ENCODE peak calls at places on chromosomes 11 and 22, in six cellular contexts. One of them, this sample, is unnamed.

GRCh38 chr11:45333023-45333422 is 46.9 kb upstream of the SYT13 start:
- DNase-seq in A673: no peak
- DNase-seq in adrenal gland: no peak
- DNase-seq in WERI-Rb-1: no peak
- DNase-seq in ovary: no peak
- DNase-seq in lower lobe of right lung: no peak
- DNase-seq in this sample: no peak

GRCh38 chr11:19795082-19795481 is 82.4 kb downstream of the NAV2 start:
- DNase-seq in A673: no peak
- DNase-seq in adrenal gland: no peak
- DNase-seq in WERI-Rb-1: no peak
- DNase-seq in ovary: no peak
- DNase-seq in lower lobe of right lung: no peak
- DNase-seq in this sample: no peak

GRCh38 chr11:95451682-95452081 is 220.7 kb upstream of the SESN3 start:
- DNase-seq in A673: no peak
- DNase-seq in adrenal gland: no peak
- DNase-seq in WERI-Rb-1: no peak
- DNase-seq in ovary: no peak
- DNase-seq in lower lobe of right lung: no peak
- DNase-seq in this sample: no peak

GRCh38 chr22:19043111-19044085 is 78.8 kb downstream of the DGCR2 start:
- DNase-seq in A673: no peak
- DNase-seq in adrenal gland: no peak
- DNase-seq in WERI-Rb-1: no peak
- DNase-seq in ovary: peak
- DNase-seq in lower lobe of right lung: peak
- DNase-seq in this sample: no peak

GRCh38 chr22:21622624-21623401 is 7.0 kb downstream of the YDJC start:
- DNase-seq in A673: no peak
- DNase-seq in adrenal gland: no peak
- DNase-seq in WERI-Rb-1: no peak
- DNase-seq in ovary: no peak
- DNase-seq in lower lobe of right lung: no peak
- DNase-seq in this sample: no peak

GRCh38 chr11:28834877-28835276 is 726.7 kb downstream of the METTL15 start:
- DNase-seq in A673: peak
- DNase-seq in adrenal gland: no peak
- DNase-seq in WERI-Rb-1: peak
- DNase-seq in ovary: no peak
- DNase-seq in lower lobe of right lung: no peak
- DNase-seq in this sample: peak

GRCh38 chr22:30238136-30238535 is 8.4 kb downstream of the LIF start:
- DNase-seq in A673: no peak
- DNase-seq in adrenal gland: no peak
- DNase-seq in WERI-Rb-1: no peak
- DNase-seq in ovary: no peak
- DNase-seq in lower lobe of right lung: no peak
- DNase-seq in this sample: no peak

GRCh38 chr11:107232451-107232850 is 214.2 kb upstream of the GUCY1A2 start:
- DNase-seq in A673: no peak
- DNase-seq in adrenal gland: no peak
- DNase-seq in WERI-Rb-1: no peak
- DNase-seq in ovary: no peak
- DNase-seq in lower lobe of right lung: no peak
- DNase-seq in this sample: no peak

GRCh38 chr22:48496226-48496845 is 1331.3 kb downstream of the BRD1 start:
- DNase-seq in A673: no peak
- DNase-seq in adrenal gland: no peak
- DNase-seq in WERI-Rb-1: no peak
- DNase-seq in ovary: peak
- DNase-seq in lower lobe of right lung: peak
- DNase-seq in this sample: no peak

GRCh38 chr11:46281374-46281831 is 3.9 kb downstream of the CREB3L1 start:
- DNase-seq in A673: peak
- DNase-seq in adrenal gland: no peak
- DNase-seq in WERI-Rb-1: no peak
- DNase-seq in ovary: peak
- DNase-seq in lower lobe of right lung: no peak
- DNase-seq in this sample: peak

GRCh38 chr11:77699425-77699824 is 61.8 kb upstream of the CLNS1A start:
- DNase-seq in A673: no peak
- DNase-seq in adrenal gland: no peak
- DNase-seq in WERI-Rb-1: no peak
- DNase-seq in ovary: no peak
- DNase-seq in lower lobe of right lung: no peak
- DNase-seq in this sample: no peak

GRCh38 chr11:16984229-16984628 is 30.0 kb downstream of the PLEKHA7 start:
- DNase-seq in A673: no peak
- DNase-seq in adrenal gland: no peak
- DNase-seq in WERI-Rb-1: no peak
- DNase-seq in ovary: no peak
- DNase-seq in lower lobe of right lung: no peak
- DNase-seq in this sample: no peak

GRCh38 chr11:85756401-85757200 is 54.3 kb downstream of the SYTL2 start:
- DNase-seq in A673: peak
- DNase-seq in adrenal gland: no peak
- DNase-seq in WERI-Rb-1: no peak
- DNase-seq in ovary: no peak
- DNase-seq in lower lobe of right lung: no peak
- DNase-seq in this sample: no peak

GRCh38 chr11:115613986-115614625 is 109.9 kb upstream of the CADM1 start:
- DNase-seq in A673: no peak
- DNase-seq in adrenal gland: no peak
- DNase-seq in WERI-Rb-1: no peak
- DNase-seq in ovary: no peak
- DNase-seq in lower lobe of right lung: no peak
- DNase-seq in this sample: no peak

GRCh38 chr11:117925198-117925925 is 3.8 kb downstream of the TMPRSS13 start:
- DNase-seq in A673: no peak
- DNase-seq in adrenal gland: no peak
- DNase-seq in WERI-Rb-1: no peak
- DNase-seq in ovary: no peak
- DNase-seq in lower lobe of right lung: peak
- DNase-seq in this sample: no peak

GRCh38 chr22:17601031-17601430 is 27.5 kb downstream of the ATP6V1E1 start:
- DNase-seq in A673: no peak
- DNase-seq in adrenal gland: peak
- DNase-seq in WERI-Rb-1: no peak
- DNase-seq in ovary: no peak
- DNase-seq in lower lobe of right lung: no peak
- DNase-seq in this sample: no peak

GRCh38 chr11:10295056-10295901 is 1.3 kb upstream of the SBF2 start:
- DNase-seq in A673: no peak
- DNase-seq in adrenal gland: no peak
- DNase-seq in WERI-Rb-1: no peak
- DNase-seq in ovary: no peak
- DNase-seq in lower lobe of right lung: no peak
- DNase-seq in this sample: no peak

GRCh38 chr22:39732625-39733024 is 160.9 kb downstream of the ENTHD1 start:
- DNase-seq in A673: no peak
- DNase-seq in adrenal gland: no peak
- DNase-seq in WERI-Rb-1: no peak
- DNase-seq in ovary: no peak
- DNase-seq in lower lobe of right lung: no peak
- DNase-seq in this sample: no peak

GRCh38 chr11:93123351-93123898 is 74.4 kb downstream of the SLC36A4 start:
- DNase-seq in A673: no peak
- DNase-seq in adrenal gland: no peak
- DNase-seq in WERI-Rb-1: no peak
- DNase-seq in ovary: no peak
- DNase-seq in lower lobe of right lung: no peak
- DNase-seq in this sample: no peak

GRCh38 chr11:22042081-22042480 is 150.8 kb upstream of the ANO5 start:
- DNase-seq in A673: no peak
- DNase-seq in adrenal gland: no peak
- DNase-seq in WERI-Rb-1: no peak
- DNase-seq in ovary: no peak
- DNase-seq in lower lobe of right lung: no peak
- DNase-seq in this sample: no peak

GRCh38 chr11:47552086-47552580 is 799 bp downstream of the CELF1 start:
- DNase-seq in A673: peak
- DNase-seq in adrenal gland: peak
- DNase-seq in WERI-Rb-1: peak
- DNase-seq in ovary: peak
- DNase-seq in lower lobe of right lung: no peak
- DNase-seq in this sample: peak

GRCh38 chr11:95335989-95336388 is 105.0 kb upstream of the SESN3 start:
- DNase-seq in A673: peak
- DNase-seq in adrenal gland: no peak
- DNase-seq in WERI-Rb-1: no peak
- DNase-seq in ovary: no peak
- DNase-seq in lower lobe of right lung: no peak
- DNase-seq in this sample: no peak

GRCh38 chr11:12171921-12172320 is 61.5 kb downstream of the MICAL2 start:
- DNase-seq in A673: no peak
- DNase-seq in adrenal gland: no peak
- DNase-seq in WERI-Rb-1: no peak
- DNase-seq in ovary: no peak
- DNase-seq in lower lobe of right lung: no peak
- DNase-seq in this sample: no peak

GRCh38 chr11:63858628-63859550 is 20.0 kb downstream of the MARK2 start:
- DNase-seq in A673: peak
- DNase-seq in adrenal gland: peak
- DNase-seq in WERI-Rb-1: no peak
- DNase-seq in ovary: no peak
- DNase-seq in lower lobe of right lung: no peak
- DNase-seq in this sample: peak
- H3K27ac ChIP-seq in A673: no peak
- H3K27ac ChIP-seq in adrenal gland: peak
- H3K27ac ChIP-seq in WERI-Rb-1: no peak
- H3K27ac ChIP-seq in ovary: no peak
- H3K27ac ChIP-seq in lower lobe of right lung: peak
- H3K27ac ChIP-seq in this sample: no peak

GRCh38 chr22:44193537-44193896 is 12.8 kb downstream of the PARVG start:
- DNase-seq in A673: no peak
- DNase-seq in adrenal gland: no peak
- DNase-seq in WERI-Rb-1: no peak
- DNase-seq in ovary: no peak
- DNase-seq in lower lobe of right lung: no peak
- DNase-seq in this sample: no peak

GRCh38 chr22:44190381-44190976 is 9.8 kb downstream of the PARVG start:
- DNase-seq in A673: no peak
- DNase-seq in adrenal gland: no peak
- DNase-seq in WERI-Rb-1: no peak
- DNase-seq in ovary: no peak
- DNase-seq in lower lobe of right lung: no peak
- DNase-seq in this sample: no peak

GRCh38 chr22:44192811-44193536 is 12.2 kb downstream of the PARVG start:
- DNase-seq in A673: no peak
- DNase-seq in adrenal gland: no peak
- DNase-seq in WERI-Rb-1: no peak
- DNase-seq in ovary: no peak
- DNase-seq in lower lobe of right lung: no peak
- DNase-seq in this sample: no peak

GRCh38 chr22:44191036-44191454 is 10.3 kb downstream of the PARVG start:
- DNase-seq in A673: no peak
- DNase-seq in adrenal gland: no peak
- DNase-seq in WERI-Rb-1: no peak
- DNase-seq in ovary: no peak
- DNase-seq in lower lobe of right lung: no peak
- DNase-seq in this sample: no peak

DNA sequence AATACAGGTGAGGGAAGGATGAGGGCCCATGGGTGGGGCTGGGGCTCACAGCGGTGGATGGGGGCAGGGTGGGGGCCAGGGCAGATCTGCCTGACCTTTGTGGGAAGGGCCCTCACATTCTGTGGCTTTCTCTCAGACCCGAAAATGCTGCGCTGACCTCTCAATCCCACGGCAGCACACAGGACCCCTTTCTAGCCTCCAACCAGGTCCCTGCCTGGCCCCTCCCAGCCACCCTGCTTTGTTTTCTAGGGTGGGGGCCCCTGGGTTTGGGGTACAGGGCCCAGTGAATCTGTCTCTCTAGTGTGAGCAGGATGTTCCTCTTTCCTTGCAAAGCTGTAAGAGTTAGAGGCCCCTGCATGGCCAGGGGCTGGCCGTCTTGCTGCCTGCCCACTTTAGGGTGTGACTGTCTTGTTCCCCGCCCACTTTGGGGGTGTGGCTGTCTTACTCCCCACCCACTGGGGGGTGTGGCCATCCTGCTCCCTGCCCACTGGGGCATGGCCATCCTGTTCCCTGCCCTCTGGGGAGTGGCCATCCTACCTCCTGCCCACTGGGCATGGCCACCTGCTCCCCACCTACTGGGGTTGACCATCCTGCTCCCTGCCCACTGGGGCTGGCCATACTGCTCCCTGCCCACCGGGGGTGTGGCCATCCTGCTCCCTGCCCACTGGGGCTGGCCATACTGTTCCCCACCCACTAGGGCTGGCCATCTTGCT is 11.5 kb downstream of the PARVG start:
- DNase-seq in A673: peak
- DNase-seq in adrenal gland: no peak
- DNase-seq in WERI-Rb-1: peak
- DNase-seq in ovary: no peak
- DNase-seq in lower lobe of right lung: peak
- DNase-seq in this sample: peak
- H3K27ac ChIP-seq in A673: no peak
- H3K27ac ChIP-seq in adrenal gland: no peak
- H3K27ac ChIP-seq in WERI-Rb-1: no peak
- H3K27ac ChIP-seq in ovary: no peak
- H3K27ac ChIP-seq in lower lobe of right lung: no peak
- H3K27ac ChIP-seq in this sample: no peak

GRCh38 chr11:58626915-58627483 is 4.5 kb downstream of the CNTF start:
- DNase-seq in A673: peak
- DNase-seq in adrenal gland: no peak
- DNase-seq in WERI-Rb-1: no peak
- DNase-seq in ovary: no peak
- DNase-seq in lower lobe of right lung: no peak
- DNase-seq in this sample: no peak
- H3K27ac ChIP-seq in A673: no peak
- H3K27ac ChIP-seq in adrenal gland: peak
- H3K27ac ChIP-seq in WERI-Rb-1: no peak
- H3K27ac ChIP-seq in ovary: no peak
- H3K27ac ChIP-seq in lower lobe of right lung: no peak
- H3K27ac ChIP-seq in this sample: no peak

DNA sequence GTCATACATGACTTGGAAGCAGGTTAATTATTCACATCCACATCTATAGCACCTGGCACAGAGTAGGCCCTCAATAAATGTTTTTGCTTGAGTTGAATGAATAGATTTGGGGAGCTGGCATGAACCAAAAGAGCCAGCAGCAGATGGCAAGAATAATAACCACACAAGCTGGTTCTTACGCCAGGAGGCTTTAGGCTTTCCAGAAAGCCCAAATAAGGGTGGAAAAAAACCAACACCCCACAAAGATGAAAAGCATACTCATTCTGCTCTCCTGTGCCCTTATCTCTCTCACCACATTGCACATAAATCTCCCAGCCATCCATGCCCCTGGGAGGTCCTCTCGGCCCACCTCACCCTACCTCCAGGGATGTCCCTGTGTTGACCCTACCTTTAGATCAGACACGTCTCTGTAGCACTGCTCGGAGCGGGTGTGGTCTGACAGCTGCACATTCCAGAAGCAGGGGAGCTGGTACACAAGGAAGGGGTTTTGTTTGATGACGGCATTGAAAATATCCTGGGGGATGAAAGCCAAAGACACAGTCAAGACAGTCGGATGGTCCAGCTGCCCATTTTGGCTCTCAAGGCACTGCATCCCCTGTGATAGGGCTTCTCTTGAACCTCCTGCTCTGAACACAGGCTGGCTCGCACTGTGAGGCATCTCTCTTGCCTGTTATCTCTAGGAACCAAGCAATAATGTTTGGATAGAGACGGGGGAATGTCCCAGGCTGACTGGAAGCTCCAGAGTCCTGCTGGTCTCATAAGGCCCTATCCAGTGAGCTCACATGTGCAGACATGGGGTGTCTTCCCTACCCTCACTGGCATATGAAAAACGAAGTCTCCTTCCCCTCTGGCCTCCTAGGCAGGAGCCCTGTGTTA is 323.6 kb upstream of the SYN3 start:
- DNase-seq in A673: no peak
- DNase-seq in adrenal gland: no peak
- DNase-seq in WERI-Rb-1: no peak
- DNase-seq in ovary: no peak
- DNase-seq in lower lobe of right lung: no peak
- DNase-seq in this sample: peak
- H3K27ac ChIP-seq in A673: no peak
- H3K27ac ChIP-seq in adrenal gland: no peak
- H3K27ac ChIP-seq in WERI-Rb-1: no peak
- H3K27ac ChIP-seq in ovary: no peak
- H3K27ac ChIP-seq in lower lobe of right lung: no peak
- H3K27ac ChIP-seq in this sample: peak